ENCODE peak calls at places on chromosomes 13 and 19, in five cellular contexts. V is SK-N-SH, Z is cardiac muscle cell, E is lung, Q is mucosa of gallbladder. U is an unnamed sample.
A peak's percentile ranks its signal among the peaks of the same experiment; 100 is the strongest.

GRCh38 chr13:110505594-110505993 is 55.9 kb downstream of the RAB20 start:
- DNase-seq in V (no peak), Z (no peak), E (no peak), Q (no peak), U (no peak)

GRCh38 chr19:49591731-49592485 is 926 bp downstream of the PRR12 start:
- DNase-seq in V (peak; percentile 62), Z (peak; percentile 49), E (peak; percentile 52), Q (no peak), U (no peak)

GRCh38 chr13:41049480-41049879 is 11.8 kb upstream of the WBP4 start:
- DNase-seq in V (no peak), Z (no peak), E (no peak), Q (no peak), U (no peak)

GRCh38 chr19:41801682-41802317 is 5.4 kb downstream of the CEACAM3 start:
- DNase-seq in V (no peak), Z (no peak), E (no peak), Q (no peak), U (no peak)

GRCh38 chr19:35135389-35135909 is 590 bp upstream of the LGI4 start:
- DNase-seq in V (peak; percentile 98), Z (peak; percentile 76), E (peak; percentile 73), Q (peak; percentile 72), U (peak; percentile 78)

GRCh38 chr19:43467730-43468129 is 2.3 kb upstream of the LYPD3 start:
- DNase-seq in V (no peak), Z (peak; percentile 50), E (no peak), Q (no peak), U (no peak)

GRCh38 chr13:32023698-32024097 is 7.9 kb upstream of the FRY start:
- DNase-seq in V (no peak), Z (peak; percentile 18), E (no peak), Q (no peak), U (no peak)

GRCh38 chr19:1884719-1885334 is 469 bp downstream of the ABHD17A start:
- DNase-seq in V (peak; percentile 75), Z (no peak), E (no peak), Q (no peak), U (no peak)

GRCh38 chr13:35729926-35730627 is 253.6 kb upstream of the MAB21L1 start:
- DNase-seq in V (no peak), Z (no peak), E (no peak), Q (no peak), U (peak; percentile 69)

GRCh38 chr19:56404705-56405056 is 549 bp downstream of the ZNF583 start:
- DNase-seq in V (no peak), Z (no peak), E (no peak), Q (no peak), U (no peak)

GRCh38 chr19:5949792-5950305 is 28.1 kb downstream of the RANBP3 start:
- DNase-seq in V (no peak), Z (no peak), E (peak; percentile 75), Q (no peak), U (no peak)

GRCh38 chr19:10773969-10774368 is 56.1 kb downstream of the DNM2 start:
- DNase-seq in V (no peak), Z (no peak), E (no peak), Q (no peak), U (no peak)

GRCh38 chr19:51366999-51367564 is 894 bp upstream of the ETFB start:
- DNase-seq in V (peak; percentile 44), Z (no peak), E (peak; percentile 49), Q (peak; percentile 40), U (peak; percentile 63)

GRCh38 chr19:55206664-55207500 is 2.4 kb downstream of the PTPRH start:
- DNase-seq in V (peak; percentile 96), Z (peak; percentile 97), E (peak; percentile 72), Q (peak; percentile 91), U (peak; percentile 89)

GRCh38 chr13:39788097-39788496 is 132.6 kb downstream of the COG6 start:
- DNase-seq in V (no peak), Z (no peak), E (no peak), Q (no peak), U (no peak)

GRCh38 chr19:11092181-11092538 is 2.9 kb downstream of the LDLR start:
- DNase-seq in V (no peak), Z (peak; percentile 68), E (no peak), Q (peak; percentile 29), U (no peak)

GRCh38 chr13:84844473-84844872 is 954.7 kb downstream of the SLITRK6 start:
- DNase-seq in V (peak; percentile 32), Z (peak; percentile 1), E (no peak), Q (no peak), U (no peak)

GRCh38 chr13:106063591-106064308 is 471.7 kb downstream of the EFNB2 start:
- DNase-seq in V (no peak), Z (peak; percentile 43), E (no peak), Q (no peak), U (no peak)

U was measured in right atrium auricular region.